ENCODE peak calls at places on chromosomes 3 and 15, in eight cellular contexts. C is stomach; M is activated T-helper 1 cell treated with anti-CD3 and anti-CD28 coated beads, Interleukin-2, amount 50 U/mL, for 16 hours; A is hypothalamus; L is astrocyte of the spinal cord; E is lower leg skin; N is activated CD4-positive, CD25-positive, alpha-beta regulatory T cell treated with anti-CD3 and anti-CD28 coated beads, Interleukin-2, amount 50 U/mL, for 72 hours; P is testis. I is an unnamed sample.

GRCh38 chr3:84904819-84905555 is 53.8 kb upstream of the CADM2 start:
- DNase-seq in P (no peak), E (no peak), C (no peak), A (no peak), N (no peak), L (no peak), M (no peak), I (no peak)

GRCh38 chr15:36982441-36982840 is 117.9 kb downstream of the MEIS2 start:
- DNase-seq in N (no peak), C (no peak), P (no peak), A (no peak), M (no peak), L (no peak), E (no peak), I (no peak)

GRCh38 chr3:31908391-31909097 is 72.5 kb downstream of the OSBPL10 start:
- DNase-seq in C (no peak), A (no peak), M (no peak), E (no peak), P (no peak), L (peak), N (no peak), I (no peak)

GRCh38 chr3:151818361-151818760 is 4.4 kb downstream of the AADAC start:
- DNase-seq in E (no peak), N (no peak), C (no peak), P (no peak), L (no peak), M (no peak), A (no peak), I (no peak)

GRCh38 chr15:67380921-67381320 is 126.3 kb downstream of the IQCH start:
- DNase-seq in N (no peak), A (no peak), M (no peak), L (no peak), E (no peak), P (no peak), C (no peak), I (no peak)

GRCh38 chr3:29453278-29453961 is 172.5 kb downstream of the RBMS3 start:
- DNase-seq in N (no peak), P (no peak), L (no peak), C (peak), M (no peak), A (peak), E (peak), I (no peak)

GRCh38 chr3:64148955-64149653 is 76.2 kb downstream of the PRICKLE2 start:
- DNase-seq in E (peak), C (no peak), A (no peak), M (no peak), N (no peak), L (no peak), P (no peak), I (no peak)

GRCh38 chr15:48800811-48801460 is 9.9 kb downstream of the CEP152 start:
- DNase-seq in P (no peak), A (no peak), E (no peak), N (no peak), L (peak), C (no peak), M (no peak), I (no peak)

GRCh38 chr3:179655236-179655635 is 2.4 kb downstream of the USP13 start:
- DNase-seq in P (no peak), L (no peak), A (no peak), N (no peak), E (no peak), C (no peak), M (no peak), I (no peak)

GRCh38 chr3:105948108-105948507 is 79.3 kb upstream of the CBLB start:
- DNase-seq in M (no peak), P (no peak), C (no peak), A (no peak), N (no peak), L (no peak), E (no peak), I (no peak)

GRCh38 chr3:67526246-67526645 is 128.2 kb downstream of the SUCLG2 start:
- DNase-seq in M (no peak), A (no peak), E (no peak), L (peak), P (no peak), C (no peak), N (no peak), I (no peak)

GRCh38 chr15:41597787-41598186 is 38.8 kb downstream of the TYRO3 start:
- DNase-seq in C (no peak), N (no peak), E (no peak), A (no peak), M (no peak), L (no peak), P (no peak), I (no peak)

GRCh38 chr3:29291982-29292363 is 11.1 kb downstream of the RBMS3 start:
- DNase-seq in M (no peak), A (no peak), C (no peak), P (no peak), L (no peak), E (no peak), N (no peak), I (no peak)

GRCh38 chr3:72171461-72171860 is 386.5 kb upstream of the PROK2 start:
- DNase-seq in M (no peak), C (no peak), E (no peak), L (no peak), N (no peak), A (peak), P (no peak), I (no peak)

GRCh38 chr15:92421980-92422379 is 28.3 kb downstream of the ST8SIA2 start:
- DNase-seq in A (no peak), L (peak), C (no peak), N (no peak), E (no peak), P (no peak), M (no peak), I (no peak)

GRCh38 chr15:71545923-71546322 is 264.4 kb upstream of the NR2E3 start:
- DNase-seq in M (no peak), A (no peak), P (no peak), C (no peak), N (no peak), L (no peak), E (no peak), I (no peak)

GRCh38 chr3:196501316-196502064 is 2.1 kb downstream of the RNF168 start:
- DNase-seq in E (peak), C (no peak), A (no peak), N (no peak), L (peak), M (no peak), P (peak), I (no peak)

GRCh38 chr15:77187751-77188464 is 117.0 kb upstream of the TSPAN3 start:
- DNase-seq in P (peak), E (no peak), M (no peak), C (no peak), N (no peak), A (no peak), L (peak), I (peak)

GRCh38 chr15:101242160-101242998 is 9.5 kb downstream of the CHSY1 start:
- DNase-seq in N (peak), L (peak), A (no peak), M (peak), C (no peak), P (no peak), E (peak), I (no peak)

GRCh38 chr3:70433091-70433490 is 120.7 kb upstream of the MDFIC2 start:
- DNase-seq in C (no peak), M (no peak), N (no peak), E (no peak), A (no peak), L (peak), P (no peak), I (no peak)

GRCh38 chr3:175397407-175397806 is 538.3 kb downstream of the NAALADL2 start:
- DNase-seq in P (no peak), A (no peak), E (no peak), C (no peak), L (no peak), N (no peak), M (no peak), I (no peak)

GRCh38 chr3:177729939-177730700 is 532.8 kb upstream of the TBL1XR1 start:
- DNase-seq in L (peak), C (no peak), A (no peak), N (no peak), P (peak), E (no peak), M (no peak), I (peak)

GRCh38 chr3:138950006-138950644 is 3.1 kb downstream of the FOXL2NB start:
- DNase-seq in L (no peak), P (peak), A (no peak), N (no peak), M (no peak), C (no peak), E (peak), I (no peak)

GRCh38 chr3:169110633-169111032 is 552.9 kb downstream of the MECOM start:
- DNase-seq in A (no peak), L (no peak), E (no peak), C (no peak), N (no peak), M (no peak), P (no peak), I (no peak)

GRCh38 chr3:129614435-129614834 is 8.0 kb upstream of the PLXND1 start:
- DNase-seq in P (no peak), A (no peak), L (no peak), N (no peak), C (no peak), M (no peak), E (peak), I (peak)

GRCh38 chr3:137105277-137105977 is 147.6 kb downstream of the IL20RB start:
- DNase-seq in L (peak), P (peak), A (no peak), N (no peak), M (no peak), C (no peak), E (no peak), I (peak)

GRCh38 chr3:100561459-100562158 is 47.8 kb upstream of the ADGRG7 start:
- DNase-seq in C (no peak), L (peak), E (no peak), M (no peak), A (no peak), P (no peak), N (no peak), I (peak)

GRCh38 chr3:173750095-173750494 is 352.6 kb downstream of the NLGN1 start:
- DNase-seq in N (no peak), P (no peak), C (no peak), A (no peak), L (peak), M (no peak), E (no peak), I (no peak)

GRCh38 chr3:77464106-77464688 is 424.3 kb downstream of the ROBO2 start:
- DNase-seq in P (no peak), M (no peak), A (no peak), E (no peak), C (no peak), N (no peak), L (peak), I (no peak)

GRCh38 chr3:144011251-144011799 is 39.7 kb downstream of the DIPK2A start:
- DNase-seq in L (peak), M (no peak), A (no peak), C (no peak), N (no peak), E (no peak), P (no peak), I (no peak)

GRCh38 chr3:138945646-138946553 is 1.0 kb downstream of the FOXL2 start:
- DNase-seq in M (no peak), C (peak), A (no peak), E (peak), P (peak), L (peak), N (no peak), I (no peak)

GRCh38 chr15:31387101-31387482 is 60.5 kb downstream of the KLF13 start:
- DNase-seq in A (no peak), C (no peak), P (no peak), L (peak), M (no peak), E (no peak), N (no peak), I (no peak)

GRCh38 chr3:71101014-71101413 is 482.5 kb downstream of the FOXP1 start:
- DNase-seq in P (no peak), E (no peak), L (peak), M (no peak), N (no peak), A (no peak), C (no peak), I (no peak)

GRCh38 chr3:182962162-182962561 is 18.2 kb downstream of the DCUN1D1 start:
- DNase-seq in L (no peak), P (peak), M (no peak), A (no peak), N (no peak), C (peak), E (no peak), I (no peak)

I was measured in uterus.